ENCODE peak calls at places on chromosomes 16 and 17, in six cellular contexts. One of them, this sample, is unnamed.
A peak's percentile ranks its signal among the peaks of the same experiment; 100 is the strongest.

GRCh38 chr16:12862327-12862726 is 39.1 kb upstream of the SHISA9 start:
- DNase-seq in neuronal stem cell: no peak
- DNase-seq in IMR-90: no peak
- DNase-seq in trophoblast cell: no peak
- DNase-seq in mesenchymal stem cell: no peak
- DNase-seq in H1: no peak
- DNase-seq in this sample: no peak

GRCh38 chr17:47962901-47963300 is 5.2 kb upstream of the PRR15L start:
- DNase-seq in neuronal stem cell: no peak
- DNase-seq in IMR-90: no peak
- DNase-seq in trophoblast cell: no peak
- DNase-seq in mesenchymal stem cell: no peak
- DNase-seq in H1: no peak
- DNase-seq in this sample: no peak

GRCh38 chr16:70648606-70649005 is 2.2 kb downstream of the IL34 start:
- DNase-seq in neuronal stem cell: no peak
- DNase-seq in IMR-90: no peak
- DNase-seq in trophoblast cell: peak; percentile 90
- DNase-seq in mesenchymal stem cell: no peak
- DNase-seq in H1: no peak
- DNase-seq in this sample: no peak

GRCh38 chr17:81510798-81511549 is 1.6 kb downstream of the ACTG1 start:
- DNase-seq in neuronal stem cell: no peak
- DNase-seq in IMR-90: no peak
- DNase-seq in trophoblast cell: no peak
- DNase-seq in mesenchymal stem cell: no peak
- DNase-seq in H1: no peak
- DNase-seq in this sample: no peak

GRCh38 chr17:80861892-80862291 is 129.7 kb upstream of the CHMP6 start:
- DNase-seq in neuronal stem cell: no peak
- DNase-seq in IMR-90: peak; percentile 30
- DNase-seq in trophoblast cell: peak; percentile 61
- DNase-seq in mesenchymal stem cell: peak; percentile 62
- DNase-seq in H1: no peak
- DNase-seq in this sample: peak; percentile 44

GRCh38 chr16:57639172-57639571 is 10.7 kb downstream of the ADGRG1 start:
- DNase-seq in neuronal stem cell: peak; percentile 89
- DNase-seq in IMR-90: no peak
- DNase-seq in trophoblast cell: no peak
- DNase-seq in mesenchymal stem cell: peak; percentile 35
- DNase-seq in H1: no peak
- DNase-seq in this sample: peak; percentile 89

GRCh38 chr17:2707721-2708584 is 3.6 kb downstream of the CLUH start:
- DNase-seq in neuronal stem cell: no peak
- DNase-seq in IMR-90: no peak
- DNase-seq in trophoblast cell: no peak
- DNase-seq in mesenchymal stem cell: no peak
- DNase-seq in H1: no peak
- DNase-seq in this sample: peak; percentile 60

GRCh38 chr17:21160401-21160800 is 33.6 kb downstream of the DHRS7B start:
- DNase-seq in neuronal stem cell: no peak
- DNase-seq in IMR-90: no peak
- DNase-seq in trophoblast cell: no peak
- DNase-seq in mesenchymal stem cell: no peak
- DNase-seq in H1: no peak
- DNase-seq in this sample: no peak

GRCh38 chr16:55710466-55710865 is 54.7 kb downstream of the SLC6A2 start:
- DNase-seq in neuronal stem cell: peak; percentile 29
- DNase-seq in IMR-90: no peak
- DNase-seq in trophoblast cell: peak; percentile 47
- DNase-seq in mesenchymal stem cell: peak; percentile 3
- DNase-seq in H1: no peak
- DNase-seq in this sample: peak; percentile 50

GRCh38 chr17:82281502-82282238 is 8.2 kb upstream of the CSNK1D start:
- DNase-seq in neuronal stem cell: no peak
- DNase-seq in IMR-90: peak; percentile 33
- DNase-seq in trophoblast cell: no peak
- DNase-seq in mesenchymal stem cell: no peak
- DNase-seq in H1: no peak
- DNase-seq in this sample: no peak

GRCh38 chr17:63337579-63337978 is 108.5 kb downstream of the CYB561 start:
- DNase-seq in neuronal stem cell: no peak
- DNase-seq in IMR-90: no peak
- DNase-seq in trophoblast cell: no peak
- DNase-seq in mesenchymal stem cell: no peak
- DNase-seq in H1: no peak
- DNase-seq in this sample: no peak

GRCh38 chr17:59331929-59332889 is 754 bp downstream of the YPEL2 start:
- DNase-seq in neuronal stem cell: peak; percentile 36
- DNase-seq in IMR-90: no peak
- DNase-seq in trophoblast cell: peak; percentile 54
- DNase-seq in mesenchymal stem cell: peak; percentile 34
- DNase-seq in H1: no peak
- DNase-seq in this sample: peak; percentile 58

GRCh38 chr16:85616608-85617311 is 3.6 kb downstream of the GSE1 start:
- DNase-seq in neuronal stem cell: no peak
- DNase-seq in IMR-90: no peak
- DNase-seq in trophoblast cell: no peak
- DNase-seq in mesenchymal stem cell: peak; percentile 71
- DNase-seq in H1: no peak
- DNase-seq in this sample: no peak

GRCh38 chr17:226773-227580 is 45.5 kb upstream of the DOC2B start:
- DNase-seq in neuronal stem cell: no peak
- DNase-seq in IMR-90: no peak
- DNase-seq in trophoblast cell: no peak
- DNase-seq in mesenchymal stem cell: no peak
- DNase-seq in H1: no peak
- DNase-seq in this sample: peak; percentile 51

GRCh38 chr17:796609-797008 is 14.5 kb downstream of the MRM3 start:
- DNase-seq in neuronal stem cell: no peak
- DNase-seq in IMR-90: no peak
- DNase-seq in trophoblast cell: no peak
- DNase-seq in mesenchymal stem cell: no peak
- DNase-seq in H1: no peak
- DNase-seq in this sample: no peak

GRCh38 chr16:77383606-77384187 is 51.1 kb downstream of the ADAMTS18 start:
- DNase-seq in neuronal stem cell: no peak
- DNase-seq in IMR-90: no peak
- DNase-seq in trophoblast cell: no peak
- DNase-seq in mesenchymal stem cell: no peak
- DNase-seq in H1: no peak
- DNase-seq in this sample: no peak

GRCh38 chr17:2819921-2820501 is 23.8 kb downstream of the RAP1GAP2 start:
- DNase-seq in neuronal stem cell: no peak
- DNase-seq in IMR-90: no peak
- DNase-seq in trophoblast cell: no peak
- DNase-seq in mesenchymal stem cell: no peak
- DNase-seq in H1: no peak
- DNase-seq in this sample: no peak

GRCh38 chr17:76732734-76733617 is 4.2 kb downstream of the SRSF2 start:
- DNase-seq in neuronal stem cell: no peak
- DNase-seq in IMR-90: no peak
- DNase-seq in trophoblast cell: peak; percentile 38
- DNase-seq in mesenchymal stem cell: no peak
- DNase-seq in H1: no peak
- DNase-seq in this sample: no peak

GRCh38 chr17:15351487-15351840 is 10.1 kb upstream of the TEKT3 start:
- DNase-seq in neuronal stem cell: no peak
- DNase-seq in IMR-90: no peak
- DNase-seq in trophoblast cell: no peak
- DNase-seq in mesenchymal stem cell: no peak
- DNase-seq in H1: no peak
- DNase-seq in this sample: peak; percentile 71

GRCh38 chr16:65002265-65002664 is 119.6 kb downstream of the CDH11 start:
- DNase-seq in neuronal stem cell: no peak
- DNase-seq in IMR-90: peak; percentile 91
- DNase-seq in trophoblast cell: no peak
- DNase-seq in mesenchymal stem cell: peak; percentile 87
- DNase-seq in H1: no peak
- DNase-seq in this sample: no peak

GRCh38 chr17:79801156-79802038 is 4.5 kb upstream of the CBX8 start:
- DNase-seq in neuronal stem cell: no peak
- DNase-seq in IMR-90: no peak
- DNase-seq in trophoblast cell: peak; percentile 38
- DNase-seq in mesenchymal stem cell: no peak
- DNase-seq in H1: no peak
- DNase-seq in this sample: no peak
- H3K4me3 ChIP-seq in neuronal stem cell: peak overlapping the region; percentile 29
- H3K4me3 ChIP-seq in IMR-90: no peak overlapping the region
- H3K4me3 ChIP-seq in trophoblast cell: no peak overlapping the region
- H3K4me3 ChIP-seq in mesenchymal stem cell: no peak overlapping the region
- H3K4me3 ChIP-seq in H1: no peak overlapping the region
- H3K4me3 ChIP-seq in this sample: no peak overlapping the region

GRCh38 chr16:74771656-74772315 is 2.8 kb downstream of the FA2H start:
- DNase-seq in neuronal stem cell: no peak
- DNase-seq in IMR-90: no peak
- DNase-seq in trophoblast cell: no peak
- DNase-seq in mesenchymal stem cell: no peak
- DNase-seq in H1: no peak
- DNase-seq in this sample: no peak
- H3K27me3 ChIP-seq in neuronal stem cell: peaks cover 71% of the 10 kb centered on the region
- H3K27me3 ChIP-seq in IMR-90: peaks cover 55% of the 10 kb centered on the region
- H3K27me3 ChIP-seq in trophoblast cell: peaks cover 5% of the 10 kb centered on the region
- H3K27me3 ChIP-seq in mesenchymal stem cell: peaks cover 46% of the 10 kb centered on the region
- H3K27me3 ChIP-seq in H1: no peaks in the 10 kb centered on the region
- H3K27me3 ChIP-seq in this sample: peaks cover 14% of the 10 kb centered on the region

DNA sequence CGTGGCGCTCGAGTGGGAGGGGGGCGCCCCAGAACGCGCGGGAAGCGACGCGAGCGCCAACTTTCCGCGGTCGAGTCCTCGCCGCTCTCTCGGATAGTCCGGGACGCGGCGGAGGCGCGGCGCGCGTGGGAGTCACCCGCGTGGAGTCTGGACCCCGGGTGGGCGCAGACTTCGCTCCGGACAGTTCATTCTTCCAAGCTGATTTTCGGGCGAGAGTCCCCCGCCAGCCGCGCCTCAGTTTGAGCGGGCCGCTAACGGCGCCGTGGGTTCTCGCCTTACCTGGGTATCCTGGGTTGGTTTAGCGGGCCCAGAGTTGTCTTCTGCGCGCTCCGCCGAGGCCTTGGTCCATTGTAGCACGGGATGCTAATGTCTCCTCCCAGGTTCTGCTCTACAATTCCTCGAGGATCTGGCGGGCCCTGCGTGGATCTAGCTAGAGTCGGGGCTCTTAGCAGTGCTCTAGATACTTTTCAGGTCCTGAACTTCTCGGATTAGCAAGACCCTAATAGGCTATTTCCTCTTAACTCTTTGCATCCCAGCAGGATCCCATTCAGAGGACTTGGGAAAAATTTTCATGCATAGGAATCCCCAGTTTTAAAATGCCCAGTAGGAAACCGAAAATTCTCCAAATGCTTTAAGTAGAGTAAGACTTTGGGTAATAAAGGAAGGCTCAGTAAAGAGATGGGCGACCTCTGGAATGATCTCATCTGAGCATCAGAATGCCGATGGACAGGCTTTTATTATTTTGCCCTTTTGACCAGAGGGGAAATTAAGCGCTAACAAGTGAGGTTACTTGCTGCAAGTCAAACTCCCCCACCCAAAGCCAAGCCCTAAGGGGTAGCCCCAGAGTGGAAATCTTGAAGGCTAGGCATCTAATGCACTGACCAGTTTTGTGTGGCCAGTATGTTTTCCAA is 527 bp upstream of the GJC1 start:
- DNase-seq in neuronal stem cell: no peak
- DNase-seq in IMR-90: no peak
- DNase-seq in trophoblast cell: peak; percentile 63
- DNase-seq in mesenchymal stem cell: peak; percentile 51
- DNase-seq in H1: peak; percentile 67
- DNase-seq in this sample: peak; percentile 79
- H2BK120ac ChIP-seq in neuronal stem cell: no peak overlapping the region
- H2BK120ac ChIP-seq in IMR-90: peak overlapping the region; percentile 47
- H2BK120ac ChIP-seq in trophoblast cell: peak overlapping the region; percentile 83
- H2BK120ac ChIP-seq in mesenchymal stem cell: peak overlapping the region; percentile 87
- H2BK120ac ChIP-seq in H1: peak overlapping the region; percentile 70
- H2BK120ac ChIP-seq in this sample: peak overlapping the region; percentile 83

DNA sequence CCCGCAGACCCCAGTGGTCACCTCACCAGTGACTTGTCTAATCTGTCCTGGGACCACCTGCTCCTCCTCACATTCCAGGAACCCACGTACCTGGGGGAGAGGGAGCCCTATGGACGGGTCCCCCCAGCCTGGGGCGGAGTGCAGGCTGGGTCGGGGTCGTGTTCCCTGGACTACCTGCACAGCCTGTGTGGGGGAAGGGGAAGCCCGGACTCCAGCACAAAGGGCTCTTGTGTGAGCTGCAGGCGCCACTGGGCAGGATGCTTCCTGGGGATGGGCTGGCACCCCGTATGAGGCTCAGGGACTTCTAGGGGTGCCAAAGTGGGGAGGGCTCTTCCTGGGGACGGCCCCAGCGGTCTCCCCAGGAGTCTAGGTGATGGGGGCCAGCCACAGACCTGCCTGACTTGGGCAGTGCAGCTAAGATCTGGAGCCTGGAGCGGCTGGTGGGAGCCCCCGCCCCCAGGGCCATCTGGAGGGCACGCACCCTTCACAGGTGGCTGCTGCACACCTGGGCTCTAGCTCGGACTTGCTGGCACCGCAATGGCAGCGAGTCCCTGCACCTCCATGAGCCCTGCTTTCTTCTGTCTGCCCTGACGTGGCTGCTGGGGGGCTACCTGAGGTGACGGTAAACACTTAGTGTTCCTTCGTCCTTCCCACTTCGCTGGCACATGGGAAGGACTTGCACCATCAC is 7.5 kb downstream of the VASN start:
- DNase-seq in neuronal stem cell: no peak
- DNase-seq in IMR-90: no peak
- DNase-seq in trophoblast cell: no peak
- DNase-seq in mesenchymal stem cell: no peak
- DNase-seq in H1: no peak
- DNase-seq in this sample: no peak
- H3K4me3 ChIP-seq in neuronal stem cell: peak overlapping the region; percentile 5
- H3K4me3 ChIP-seq in IMR-90: no peak overlapping the region
- H3K4me3 ChIP-seq in trophoblast cell: no peak overlapping the region
- H3K4me3 ChIP-seq in mesenchymal stem cell: no peak overlapping the region
- H3K4me3 ChIP-seq in H1: no peak overlapping the region
- H3K4me3 ChIP-seq in this sample: no peak overlapping the region

GRCh38 chr16:52557236-52557635 is 10.3 kb upstream of the TOX3 start:
- DNase-seq in neuronal stem cell: no peak
- DNase-seq in IMR-90: no peak
- DNase-seq in trophoblast cell: no peak
- DNase-seq in mesenchymal stem cell: no peak
- DNase-seq in H1: no peak
- DNase-seq in this sample: no peak
- H3K27me3 ChIP-seq in neuronal stem cell: no peaks in the 10 kb centered on the region
- H3K27me3 ChIP-seq in IMR-90: no peaks in the 10 kb centered on the region
- H3K27me3 ChIP-seq in trophoblast cell: no peaks in the 10 kb centered on the region
- H3K27me3 ChIP-seq in mesenchymal stem cell: no peaks in the 10 kb centered on the region
- H3K27me3 ChIP-seq in H1: no peaks in the 10 kb centered on the region
- H3K27me3 ChIP-seq in this sample: no peaks in the 10 kb centered on the region

GRCh38 chr17:50052241-50052788 is 3.6 kb upstream of the ITGA3 start:
- DNase-seq in neuronal stem cell: no peak
- DNase-seq in IMR-90: no peak
- DNase-seq in trophoblast cell: no peak
- DNase-seq in mesenchymal stem cell: no peak
- DNase-seq in H1: no peak
- DNase-seq in this sample: no peak
- H2BK120ac ChIP-seq in neuronal stem cell: no peak overlapping the region
- H2BK120ac ChIP-seq in IMR-90: peak overlapping the region; percentile 98
- H2BK120ac ChIP-seq in trophoblast cell: peak overlapping the region; percentile 96
- H2BK120ac ChIP-seq in mesenchymal stem cell: peak overlapping the region; percentile 90
- H2BK120ac ChIP-seq in H1: no peak overlapping the region
- H2BK120ac ChIP-seq in this sample: no peak overlapping the region